ENCODE peak calls at places on chromosomes 16 and 17, in four cellular contexts. F, M, V and P are unnamed samples.

GRCh38 chr16:84302111-84302954 is 7.7 kb downstream of the WFDC1 start:
- DNase-seq in V (no peak), M (no peak), F (no peak), P (no peak)

GRCh38 chr17:59505610-59506276 is 59.7 kb upstream of the DHX40 start:
- DNase-seq in F (no peak), M (no peak), V (no peak), P (no peak)

GRCh38 chr17:81510798-81511549 is 1.6 kb downstream of the ACTG1 start:
- DNase-seq in V (peak; percentile 37), F (no peak), M (peak; percentile 75), P (peak; percentile 84)

GRCh38 chr17:72192409-72193192 is 71.8 kb downstream of the SOX9 start:
- DNase-seq in F (peak; percentile 90), V (no peak), M (no peak), P (no peak)

GRCh38 chr16:87946596-87947350 is 4.5 kb upstream of the BANP start:
- DNase-seq in V (no peak), M (no peak), F (no peak), P (no peak)

GRCh38 chr17:4710693-4711634 is 532 bp downstream of the ARRB2 start:
- DNase-seq in V (no peak), F (no peak), M (peak; percentile 80), P (peak; percentile 50)

GRCh38 chr17:77002103-77003045 is 134.2 kb downstream of the MGAT5B start:
- DNase-seq in M (no peak), V (no peak), F (peak; percentile 49), P (no peak)

GRCh38 chr16:50520451-50521245 is 27.5 kb upstream of the NKD1 start:
- DNase-seq in M (peak; percentile 7), F (no peak), V (no peak), P (no peak)

GRCh38 chr17:75394332-75394918 is 11.1 kb downstream of the GRB2 start:
- DNase-seq in M (peak; percentile 37), F (no peak), V (no peak), P (no peak)

GRCh38 chr17:55295411-55296170 is 30.8 kb downstream of the HLF start:
- DNase-seq in V (peak; percentile 63), F (peak; percentile 7), M (peak; percentile 70), P (no peak)

GRCh38 chr16:66740010-66740409 is 11.4 kb downstream of the DYNC1LI2 start:
- DNase-seq in V (peak; percentile 47), M (no peak), F (no peak), P (no peak)

GRCh38 chr17:40613755-40614154 is 33.9 kb downstream of the SMARCE1 start:
- DNase-seq in M (no peak), V (no peak), F (no peak), P (no peak)

GRCh38 chr17:3511841-3512511 is 36.2 kb downstream of the ASPA start:
- DNase-seq in F (no peak), M (no peak), V (no peak), P (no peak)
- H3K4me3 ChIP-seq in F (no peak overlapping the region), M (no peak overlapping the region), V (no peak overlapping the region), P (no peak overlapping the region)

GRCh38 chr16:64880994-64881393 is 240.9 kb downstream of the CDH11 start:
- DNase-seq in M (no peak), F (no peak), V (no peak), P (no peak)
- TF ChIP-seq CTCF in M (no peak), F (no peak), V (no peak), P (no peak)

DNA sequence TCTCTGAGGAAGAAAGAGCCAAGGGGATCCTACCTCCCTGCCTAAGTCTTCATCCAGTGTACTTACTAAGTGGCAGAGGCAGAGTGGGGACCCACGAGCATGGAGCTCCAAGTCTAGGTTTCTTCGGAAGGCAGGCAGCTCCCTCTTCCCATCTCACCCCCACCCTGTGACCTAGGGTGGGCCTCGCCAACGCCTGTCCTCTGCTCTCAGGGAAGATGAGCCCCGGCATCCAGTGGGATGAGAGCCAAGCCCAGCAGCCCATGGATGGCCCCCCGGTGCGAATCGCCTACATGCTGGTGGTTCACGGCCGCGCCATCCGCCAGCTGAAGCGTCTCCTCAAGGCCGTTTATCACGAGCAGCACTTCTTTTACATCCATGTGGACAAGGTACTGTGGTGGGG is 8.3 kb downstream of the XYLT2 start:
- DNase-seq in M (peak; percentile 31), V (no peak), F (no peak), P (no peak)
- H3K4me3 ChIP-seq in M (no peak overlapping the region), V (no peak overlapping the region), F (no peak overlapping the region), P (no peak overlapping the region)

DNA sequence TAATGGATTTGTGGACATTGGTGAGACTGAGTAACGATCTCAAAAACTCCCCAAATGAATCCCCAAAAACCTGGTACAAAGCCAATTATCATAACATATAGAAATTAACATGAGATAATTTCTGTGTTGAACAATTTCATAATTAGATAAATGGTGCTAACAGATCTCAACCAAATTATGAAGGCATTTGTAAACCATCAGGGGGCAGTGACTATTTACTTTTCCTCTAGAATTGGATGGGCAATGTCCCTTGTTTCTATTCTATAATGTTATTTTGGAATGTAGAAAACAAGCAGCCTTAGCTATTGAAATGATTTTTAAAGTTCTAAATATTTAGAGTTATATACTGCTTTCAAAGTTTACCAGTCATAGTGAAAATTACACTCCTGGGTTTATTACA is 57.8 kb downstream of the MYH10 start:
- DNase-seq in F (no peak), V (no peak), M (no peak), P (no peak)
- TF ChIP-seq CTCF in F (peak; percentile 14), V (peak; percentile 16), M (no peak), P (no peak)